ENCODE peak calls at places on chromosomes 12 and 14, in six cellular contexts. One of them, this sample, is unnamed.

GRCh38 chr12:130026608-130027176 is 122.9 kb upstream of the TMEM132D start:
- DNase-seq in keratinocyte: no peak
- DNase-seq in A549: peak
- DNase-seq in heart right ventricle: no peak
- DNase-seq in brain microvascular endothelial cell: peak
- DNase-seq in neural crest cell: peak
- DNase-seq in this sample: no peak

GRCh38 chr14:33646692-33647260 is 304.1 kb downstream of the EGLN3 start:
- DNase-seq in keratinocyte: peak
- DNase-seq in A549: no peak
- DNase-seq in heart right ventricle: no peak
- DNase-seq in brain microvascular endothelial cell: peak
- DNase-seq in neural crest cell: no peak
- DNase-seq in this sample: no peak

GRCh38 chr12:80178846-80179245 is 79.5 kb downstream of the OTOGL start:
- DNase-seq in keratinocyte: no peak
- DNase-seq in A549: no peak
- DNase-seq in heart right ventricle: no peak
- DNase-seq in brain microvascular endothelial cell: no peak
- DNase-seq in neural crest cell: no peak
- DNase-seq in this sample: no peak

GRCh38 chr14:63650336-63650952 is 8.8 kb upstream of the WDR89 start:
- DNase-seq in keratinocyte: no peak
- DNase-seq in A549: no peak
- DNase-seq in heart right ventricle: no peak
- DNase-seq in brain microvascular endothelial cell: no peak
- DNase-seq in neural crest cell: no peak
- DNase-seq in this sample: peak

GRCh38 chr12:82176016-82176415 is 182.2 kb downstream of the CCDC59 start:
- DNase-seq in keratinocyte: no peak
- DNase-seq in A549: no peak
- DNase-seq in heart right ventricle: no peak
- DNase-seq in brain microvascular endothelial cell: peak
- DNase-seq in neural crest cell: no peak
- DNase-seq in this sample: no peak

GRCh38 chr12:112386726-112387125 is 4.5 kb upstream of the HECTD4 start:
- DNase-seq in keratinocyte: no peak
- DNase-seq in A549: no peak
- DNase-seq in heart right ventricle: no peak
- DNase-seq in brain microvascular endothelial cell: no peak
- DNase-seq in neural crest cell: no peak
- DNase-seq in this sample: no peak

GRCh38 chr12:24039113-24039525 is 89.6 kb upstream of the SOX5 start:
- DNase-seq in keratinocyte: no peak
- DNase-seq in A549: no peak
- DNase-seq in heart right ventricle: no peak
- DNase-seq in brain microvascular endothelial cell: peak
- DNase-seq in neural crest cell: no peak
- DNase-seq in this sample: no peak

GRCh38 chr12:14777271-14777670 is 26.0 kb downstream of the WBP11 start:
- DNase-seq in keratinocyte: no peak
- DNase-seq in A549: no peak
- DNase-seq in heart right ventricle: no peak
- DNase-seq in brain microvascular endothelial cell: no peak
- DNase-seq in neural crest cell: no peak
- DNase-seq in this sample: no peak

GRCh38 chr14:43369710-43370109 is 1137.4 kb downstream of the FSCB start:
- DNase-seq in keratinocyte: no peak
- DNase-seq in A549: no peak
- DNase-seq in heart right ventricle: no peak
- DNase-seq in brain microvascular endothelial cell: no peak
- DNase-seq in neural crest cell: no peak
- DNase-seq in this sample: no peak

GRCh38 chr12:108101605-108102175 is 27.4 kb upstream of the WSCD2 start:
- DNase-seq in keratinocyte: no peak
- DNase-seq in A549: no peak
- DNase-seq in heart right ventricle: no peak
- DNase-seq in brain microvascular endothelial cell: no peak
- DNase-seq in neural crest cell: no peak
- DNase-seq in this sample: no peak

GRCh38 chr12:15728118-15728598 is 61.0 kb downstream of the EPS8 start:
- DNase-seq in keratinocyte: no peak
- DNase-seq in A549: peak
- DNase-seq in heart right ventricle: no peak
- DNase-seq in brain microvascular endothelial cell: peak
- DNase-seq in neural crest cell: no peak
- DNase-seq in this sample: no peak

GRCh38 chr14:92482621-92483319 is 30.8 kb upstream of the RIN3 start:
- DNase-seq in keratinocyte: no peak
- DNase-seq in A549: no peak
- DNase-seq in heart right ventricle: no peak
- DNase-seq in brain microvascular endothelial cell: no peak
- DNase-seq in neural crest cell: no peak
- DNase-seq in this sample: no peak

GRCh38 chr14:76918176-76918750 is 92.1 kb downstream of the LRRC74A start:
- DNase-seq in keratinocyte: no peak
- DNase-seq in A549: no peak
- DNase-seq in heart right ventricle: peak
- DNase-seq in brain microvascular endothelial cell: peak
- DNase-seq in neural crest cell: no peak
- DNase-seq in this sample: peak

GRCh38 chr12:65670775-65671174 is 153.5 kb upstream of the HMGA2 start:
- DNase-seq in keratinocyte: peak
- DNase-seq in A549: no peak
- DNase-seq in heart right ventricle: no peak
- DNase-seq in brain microvascular endothelial cell: no peak
- DNase-seq in neural crest cell: no peak
- DNase-seq in this sample: no peak

GRCh38 chr12:65675141-65675621 is 149.1 kb upstream of the HMGA2 start:
- DNase-seq in keratinocyte: no peak
- DNase-seq in A549: no peak
- DNase-seq in heart right ventricle: no peak
- DNase-seq in brain microvascular endothelial cell: no peak
- DNase-seq in neural crest cell: no peak
- DNase-seq in this sample: no peak

GRCh38 chr12:65672441-65672840 is 151.8 kb upstream of the HMGA2 start:
- DNase-seq in keratinocyte: no peak
- DNase-seq in A549: no peak
- DNase-seq in heart right ventricle: no peak
- DNase-seq in brain microvascular endothelial cell: no peak
- DNase-seq in neural crest cell: no peak
- DNase-seq in this sample: no peak

GRCh38 chr12:65673291-65673690 is 151.0 kb upstream of the HMGA2 start:
- DNase-seq in keratinocyte: no peak
- DNase-seq in A549: no peak
- DNase-seq in heart right ventricle: no peak
- DNase-seq in brain microvascular endothelial cell: no peak
- DNase-seq in neural crest cell: no peak
- DNase-seq in this sample: no peak

DNA sequence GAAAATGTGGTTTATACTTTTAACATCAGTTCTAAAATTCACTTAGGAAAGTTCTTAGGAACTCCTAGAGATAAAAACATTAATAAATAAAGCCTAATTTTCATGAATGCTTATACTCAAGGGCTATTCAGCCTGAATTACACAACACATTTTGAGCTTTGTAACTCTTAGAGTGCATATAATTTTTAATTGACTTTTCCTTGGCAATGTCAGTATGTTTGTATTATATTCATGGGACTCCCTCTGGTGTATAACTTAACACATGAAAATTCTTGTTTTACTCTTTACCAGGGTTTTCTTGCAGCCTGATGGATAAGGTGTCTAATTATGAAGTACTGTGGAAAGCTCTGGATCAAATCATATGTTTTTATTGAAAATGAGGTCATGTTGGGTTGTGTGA is 150.6 kb upstream of the HMGA2 start:
- DNase-seq in keratinocyte: no peak
- DNase-seq in A549: no peak
- DNase-seq in heart right ventricle: no peak
- DNase-seq in brain microvascular endothelial cell: no peak
- DNase-seq in neural crest cell: no peak
- DNase-seq in this sample: no peak
- TF ChIP-seq CTCF in keratinocyte: no peak
- TF ChIP-seq CTCF in A549: peak
- TF ChIP-seq CTCF in heart right ventricle: no peak
- TF ChIP-seq CTCF in brain microvascular endothelial cell: no peak
- TF ChIP-seq CTCF in neural crest cell: no peak
- TF ChIP-seq CTCF in this sample: no peak

GRCh38 chr12:103637429-103637828 is 50.4 kb downstream of the STAB2 start:
- DNase-seq in keratinocyte: no peak
- DNase-seq in A549: no peak
- DNase-seq in heart right ventricle: no peak
- DNase-seq in brain microvascular endothelial cell: no peak
- DNase-seq in neural crest cell: no peak
- DNase-seq in this sample: no peak

GRCh38 chr12:103634732-103635131 is 47.7 kb downstream of the STAB2 start:
- DNase-seq in keratinocyte: no peak
- DNase-seq in A549: no peak
- DNase-seq in heart right ventricle: no peak
- DNase-seq in brain microvascular endothelial cell: no peak
- DNase-seq in neural crest cell: no peak
- DNase-seq in this sample: no peak

GRCh38 chr12:103627189-103627855 is 40.2 kb downstream of the STAB2 start:
- DNase-seq in keratinocyte: no peak
- DNase-seq in A549: no peak
- DNase-seq in heart right ventricle: peak
- DNase-seq in brain microvascular endothelial cell: no peak
- DNase-seq in neural crest cell: no peak
- DNase-seq in this sample: no peak

GRCh38 chr12:103635419-103635818 is 48.3 kb downstream of the STAB2 start:
- DNase-seq in keratinocyte: no peak
- DNase-seq in A549: no peak
- DNase-seq in heart right ventricle: no peak
- DNase-seq in brain microvascular endothelial cell: no peak
- DNase-seq in neural crest cell: no peak
- DNase-seq in this sample: no peak

GRCh38 chr12:103632554-103633216 is 45.6 kb downstream of the STAB2 start:
- DNase-seq in keratinocyte: peak
- DNase-seq in A549: peak
- DNase-seq in heart right ventricle: no peak
- DNase-seq in brain microvascular endothelial cell: peak
- DNase-seq in neural crest cell: peak
- DNase-seq in this sample: peak
- TF ChIP-seq CTCF in keratinocyte: peak
- TF ChIP-seq CTCF in A549: peak
- TF ChIP-seq CTCF in heart right ventricle: no peak
- TF ChIP-seq CTCF in brain microvascular endothelial cell: peak
- TF ChIP-seq CTCF in neural crest cell: peak
- TF ChIP-seq CTCF in this sample: peak

GRCh38 chr12:68042212-68042699 is 53.0 kb downstream of the IFNG-AS1 start:
- DNase-seq in keratinocyte: peak
- DNase-seq in A549: no peak
- DNase-seq in heart right ventricle: peak
- DNase-seq in brain microvascular endothelial cell: no peak
- DNase-seq in neural crest cell: no peak
- DNase-seq in this sample: no peak
- TF ChIP-seq CTCF in keratinocyte: no peak
- TF ChIP-seq CTCF in A549: no peak
- TF ChIP-seq CTCF in heart right ventricle: no peak
- TF ChIP-seq CTCF in brain microvascular endothelial cell: no peak
- TF ChIP-seq CTCF in neural crest cell: no peak
- TF ChIP-seq CTCF in this sample: no peak

DNA sequence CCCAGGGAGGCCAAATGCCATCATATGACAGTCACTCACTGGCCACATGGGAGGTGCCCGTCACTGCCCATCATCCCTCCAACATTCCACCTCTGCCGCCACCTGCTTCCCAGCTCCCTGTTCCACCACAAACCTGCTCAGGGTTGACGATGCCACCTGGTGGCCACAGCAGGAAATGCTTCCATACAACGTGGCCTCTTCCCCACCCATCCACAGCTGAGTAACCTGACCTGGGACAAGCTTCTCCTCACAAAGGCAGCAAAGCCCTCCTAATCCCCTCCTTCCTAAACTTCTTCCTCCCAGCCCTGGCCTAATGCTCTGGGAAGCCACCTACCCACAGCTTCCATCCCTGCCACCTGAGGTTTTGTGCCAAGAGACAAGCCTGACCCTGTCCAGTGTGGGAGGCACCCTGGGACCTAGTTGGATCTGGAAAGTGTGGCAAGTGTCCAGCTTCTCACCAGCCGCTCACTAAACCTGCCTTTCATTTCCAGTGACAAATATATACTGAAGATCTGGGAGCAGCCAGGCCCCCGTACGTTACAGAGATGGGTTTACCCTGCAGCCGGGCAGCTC is 4.3 kb downstream of the DEGS2 start:
- DNase-seq in keratinocyte: no peak
- DNase-seq in A549: peak
- DNase-seq in heart right ventricle: no peak
- DNase-seq in brain microvascular endothelial cell: no peak
- DNase-seq in neural crest cell: peak
- DNase-seq in this sample: no peak
- TF ChIP-seq CTCF in keratinocyte: peak
- TF ChIP-seq CTCF in A549: peak
- TF ChIP-seq CTCF in heart right ventricle: peak
- TF ChIP-seq CTCF in brain microvascular endothelial cell: peak
- TF ChIP-seq CTCF in neural crest cell: peak
- TF ChIP-seq CTCF in this sample: no peak

DNA sequence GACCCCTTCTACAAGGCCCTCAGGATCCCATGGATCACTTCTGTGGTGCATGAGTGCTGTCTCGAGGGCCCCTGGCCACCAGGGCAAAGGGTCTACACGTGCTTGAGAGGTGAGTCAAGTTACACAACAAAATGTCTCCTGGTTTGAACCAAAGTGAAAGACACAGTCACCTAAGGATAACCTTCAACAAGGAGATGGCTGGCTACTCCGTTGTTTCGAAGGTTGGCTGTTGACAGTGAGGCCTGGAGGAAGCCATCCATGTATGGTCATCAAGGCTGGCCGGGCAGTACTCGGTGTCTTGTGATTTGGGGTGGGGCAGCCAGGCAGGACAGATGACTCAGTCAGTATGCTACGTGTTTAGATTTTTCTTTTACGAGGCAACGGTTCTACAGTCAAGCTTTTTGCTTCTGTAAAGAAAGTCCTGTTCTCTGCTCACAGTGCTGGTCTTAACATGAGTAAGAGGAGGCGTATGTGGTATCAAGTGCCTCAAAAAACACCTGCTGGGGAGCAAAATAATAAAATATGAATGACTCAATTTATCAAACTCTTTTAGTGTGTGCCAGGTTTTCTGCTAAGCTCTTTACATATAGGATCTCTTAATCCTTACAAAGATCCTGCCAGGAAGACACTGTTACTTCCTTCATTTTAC is 18.0 kb upstream of the NT5DC3 start:
- DNase-seq in keratinocyte: peak
- DNase-seq in A549: peak
- DNase-seq in heart right ventricle: peak
- DNase-seq in brain microvascular endothelial cell: peak
- DNase-seq in neural crest cell: no peak
- DNase-seq in this sample: peak
- TF ChIP-seq CTCF in keratinocyte: no peak
- TF ChIP-seq CTCF in A549: no peak
- TF ChIP-seq CTCF in heart right ventricle: no peak
- TF ChIP-seq CTCF in brain microvascular endothelial cell: no peak
- TF ChIP-seq CTCF in neural crest cell: no peak
- TF ChIP-seq CTCF in this sample: no peak

This sample was measured in lung.